ENCODE peak calls at places on chromosome 11, in seven cellular contexts. W is PC-9; P is naive thymus-derived CD4-positive, alpha-beta T cell; Q is heart left ventricle; B is effector memory CD4-positive, alpha-beta T cell; D is A549; K is thoracic aorta. U is an unnamed sample.

GRCh38 chr11:14443642-14444041 is 56.0 kb downstream of the COPB1 start:
- DNase-seq in W (peak; percentile 80), P (no peak), Q (no peak), B (no peak), D (peak; percentile 54), K (no peak), U (no peak)

GRCh38 chr11:69449320-69450063 is 32.0 kb upstream of the LINC01488 start:
- DNase-seq in W (peak; percentile 59), P (no peak), Q (peak; percentile 88), B (no peak), D (no peak), K (peak; percentile 25), U (no peak)

GRCh38 chr11:14894657-14895598 is 2.9 kb upstream of the CYP2R1 start:
- DNase-seq in W (no peak), P (no peak), Q (peak; percentile 59), B (no peak), D (no peak), K (no peak), U (peak; percentile 78)

GRCh38 chr11:76616676-76617552 is 53.6 kb downstream of the LRRC32 start:
- DNase-seq in W (no peak), P (no peak), Q (no peak), B (no peak), D (no peak), K (no peak), U (no peak)

GRCh38 chr11:134586726-134587125 is 174.7 kb upstream of the B3GAT1 start:
- DNase-seq in W (peak; percentile 28), P (no peak), Q (no peak), B (no peak), D (no peak), K (no peak), U (no peak)

GRCh38 chr11:11486423-11486822 is 133.4 kb upstream of the CSNK2A3 start:
- DNase-seq in W (no peak), P (no peak), Q (no peak), B (no peak), D (no peak), K (no peak), U (no peak)

GRCh38 chr11:62445314-62445740 is 26.5 kb downstream of the SCGB1A1 start:
- DNase-seq in W (no peak), P (no peak), Q (peak; percentile 39), B (no peak), D (no peak), K (no peak), U (no peak)

GRCh38 chr11:44899959-44900358 is 50.7 kb downstream of the TP53I11 start:
- DNase-seq in W (no peak), P (no peak), Q (no peak), B (peak; percentile 14), D (peak; percentile 73), K (no peak), U (peak; percentile 58)

GRCh38 chr11:85394288-85394687 is 232.9 kb downstream of the DLG2 start:
- DNase-seq in W (no peak), P (no peak), Q (no peak), B (no peak), D (no peak), K (no peak), U (no peak)

GRCh38 chr11:93525601-93526000 is 17.6 kb downstream of the SMCO4 start:
- DNase-seq in W (no peak), P (no peak), Q (peak; percentile 47), B (no peak), D (no peak), K (no peak), U (no peak)

GRCh38 chr11:68764746-68765145 is 13.4 kb upstream of the TESMIN start:
- DNase-seq in W (no peak), P (no peak), Q (no peak), B (no peak), D (no peak), K (no peak), U (no peak)

GRCh38 chr11:12063251-12063650 is 47.1 kb upstream of the MICAL2 start:
- DNase-seq in W (no peak), P (no peak), Q (no peak), B (no peak), D (no peak), K (no peak), U (no peak)

GRCh38 chr11:68412593-68413475 is 47.7 kb upstream of the PPP6R3 start:
- DNase-seq in W (no peak), P (no peak), Q (peak; percentile 56), B (no peak), D (no peak), K (no peak), U (no peak)

GRCh38 chr11:1260023-1260501 is 37.2 kb downstream of the MUC5B start:
- DNase-seq in W (peak; percentile 62), P (no peak), Q (no peak), B (peak; percentile 15), D (peak; percentile 76), K (no peak), U (no peak)

GRCh38 chr11:15585587-15586331 is 471.0 kb downstream of the INSC start:
- DNase-seq in W (no peak), P (no peak), Q (no peak), B (no peak), D (no peak), K (no peak), U (no peak)

DNA sequence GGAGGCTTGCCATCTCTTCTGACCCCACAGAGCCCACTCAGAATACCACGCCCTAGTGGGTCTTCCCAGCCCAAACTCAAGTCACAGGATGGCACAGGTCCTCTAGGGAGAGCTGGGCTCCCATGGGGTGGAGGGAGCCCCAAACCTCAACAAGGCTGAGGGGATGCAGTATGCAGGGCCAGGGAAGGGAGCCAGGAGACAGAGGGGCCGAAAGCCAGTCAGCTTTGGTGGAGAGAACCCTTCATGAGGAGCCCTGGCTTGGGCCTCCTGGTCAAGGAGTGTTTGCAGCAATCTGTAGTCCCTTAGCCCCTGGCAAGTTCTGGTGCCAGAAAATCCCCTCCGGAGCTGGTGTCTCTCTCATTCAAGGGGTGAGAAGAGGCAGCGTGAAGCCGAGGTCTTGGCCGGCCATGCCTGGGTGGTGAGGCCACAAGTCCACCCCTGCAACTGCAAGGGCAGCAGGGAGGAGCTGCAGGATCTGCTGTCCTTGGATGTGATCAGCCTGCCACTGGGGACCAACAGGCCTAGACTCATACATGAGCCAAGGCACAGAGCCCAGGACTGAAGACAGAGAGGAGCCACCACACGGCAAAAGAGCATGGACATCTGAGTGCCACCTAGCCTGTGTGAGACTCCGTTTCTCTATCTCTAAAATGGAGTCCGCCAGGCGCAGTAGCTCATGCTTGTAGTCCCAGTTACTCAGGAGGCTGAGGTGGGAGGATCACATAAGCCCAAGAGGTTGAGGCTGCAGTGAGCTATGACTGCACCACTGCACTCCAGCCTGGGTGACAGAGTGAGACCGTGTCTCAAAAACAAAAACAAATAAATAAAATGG is 24.1 kb downstream of the NEAT1 start:
- DNase-seq in W (peak; percentile 30), P (no peak), Q (peak; percentile 63), B (no peak), D (no peak), K (no peak), U (no peak)
- H3K27ac ChIP-seq in W (peak overlapping the region; percentile 2), P (no peak overlapping the region), Q (peak overlapping the region; percentile 43), B (no peak overlapping the region), D (peak overlapping the region; percentile 81), K (peak overlapping the region; percentile 51), U (no peak overlapping the region)

GRCh38 chr11:119012629-119013170 is 5.4 kb downstream of the RPS25 start:
- DNase-seq in W (no peak), P (no peak), Q (no peak), B (no peak), D (no peak), K (no peak), U (no peak)
- H3K27ac ChIP-seq in W (no peak overlapping the region), P (no peak overlapping the region), Q (no peak overlapping the region), B (no peak overlapping the region), D (no peak overlapping the region), K (no peak overlapping the region), U (peak overlapping the region; percentile 56)

GRCh38 chr11:27119396-27119795 is 78.8 kb downstream of the BBOX1 start:
- DNase-seq in W (no peak), P (no peak), Q (no peak), B (no peak), D (no peak), K (no peak), U (no peak)

GRCh38 chr11:27120211-27120610 is 79.6 kb downstream of the BBOX1 start:
- DNase-seq in W (no peak), P (no peak), Q (no peak), B (no peak), D (no peak), K (no peak), U (no peak)

GRCh38 chr11:27116684-27117083 is 76.1 kb downstream of the BBOX1 start:
- DNase-seq in W (no peak), P (no peak), Q (no peak), B (no peak), D (no peak), K (no peak), U (no peak)

DNA sequence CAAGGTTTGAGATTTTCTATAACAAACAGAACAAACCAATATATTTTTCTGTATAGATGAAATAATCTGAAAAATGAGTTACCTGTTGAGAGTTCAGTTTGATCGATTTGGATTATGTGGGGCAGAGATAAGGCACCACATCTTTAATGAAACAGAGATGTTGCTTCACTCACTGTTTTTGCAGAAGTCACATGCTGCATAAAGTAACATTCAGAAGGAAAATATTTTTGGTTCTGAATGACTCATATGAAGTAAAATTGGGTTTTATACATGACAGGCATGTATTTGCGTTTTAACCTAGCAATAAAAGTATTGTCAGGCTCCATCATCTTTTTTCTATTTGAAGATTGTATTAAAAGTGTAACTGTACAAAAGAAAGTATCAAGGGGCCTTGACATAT is 77.8 kb downstream of the BBOX1 start:
- DNase-seq in W (no peak), P (no peak), Q (no peak), B (no peak), D (no peak), K (no peak), U (no peak)
- H3K27ac ChIP-seq in W (no peak overlapping the region), P (no peak overlapping the region), Q (no peak overlapping the region), B (no peak overlapping the region), D (no peak overlapping the region), K (no peak overlapping the region), U (no peak overlapping the region)

GRCh38 chr11:128569291-128569690 is 18.1 kb downstream of the ETS1 start:
- DNase-seq in W (no peak), P (no peak), Q (no peak), B (no peak), D (no peak), K (no peak), U (no peak)

GRCh38 chr11:128565881-128566280 is 21.5 kb downstream of the ETS1 start:
- DNase-seq in W (no peak), P (no peak), Q (no peak), B (no peak), D (no peak), K (no peak), U (no peak)

GRCh38 chr11:128564642-128565245 is 22.6 kb downstream of the ETS1 start:
- DNase-seq in W (no peak), P (no peak), Q (no peak), B (no peak), D (no peak), K (no peak), U (no peak)

GRCh38 chr11:128567130-128567529 is 20.2 kb downstream of the ETS1 start:
- DNase-seq in W (no peak), P (no peak), Q (no peak), B (no peak), D (no peak), K (no peak), U (no peak)

DNA sequence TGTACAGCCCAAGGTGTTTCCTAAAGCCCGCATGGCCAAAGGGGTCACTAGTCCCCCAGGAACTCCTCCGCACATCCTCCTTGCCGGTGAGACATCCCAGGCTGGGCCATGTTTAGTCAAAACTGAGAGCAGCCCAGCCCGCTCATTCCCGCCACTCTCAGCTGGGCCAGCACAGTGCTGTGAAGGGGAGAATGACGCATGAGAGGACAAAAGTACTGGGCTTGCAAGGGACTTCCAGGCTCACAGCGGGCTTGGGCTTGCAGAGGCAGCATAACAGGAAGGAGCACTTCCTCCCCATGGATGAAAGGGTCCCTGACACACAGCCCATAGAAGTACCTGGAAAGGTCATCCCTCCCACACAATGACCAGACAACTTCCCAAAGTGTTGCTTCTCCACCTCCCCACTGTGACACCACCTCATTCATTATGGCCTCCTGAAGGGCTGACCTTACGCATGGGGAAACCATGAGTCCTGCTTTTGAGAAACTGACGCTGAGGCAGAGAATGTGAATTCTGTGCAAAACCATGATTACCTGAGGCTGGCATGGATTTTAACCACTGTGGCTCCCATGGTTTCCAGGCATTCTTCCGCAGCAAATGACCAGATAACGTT is 19.1 kb downstream of the ETS1 start:
- DNase-seq in W (no peak), P (no peak), Q (peak; percentile 59), B (no peak), D (no peak), K (no peak), U (no peak)
- H3K27ac ChIP-seq in W (no peak overlapping the region), P (no peak overlapping the region), Q (peak overlapping the region; percentile 25), B (no peak overlapping the region), D (no peak overlapping the region), K (no peak overlapping the region), U (no peak overlapping the region)